ENCODE peak calls at places on chromosomes 2 and 18, in six cellular contexts. S is A673, Y is left lung, L is lower lobe of right lung, U is uterus, T is GM23248. J is an unnamed sample. For H3K27me3, the result is how much of the 10 kb centered on the place peaks cover.

GRCh38 chr2:20438334-20439192 is 8.3 kb upstream of the RHOB start:
- DNase-seq in S (no peak), Y (no peak), L (no peak), U (no peak), T (peak), J (no peak)

GRCh38 chr2:88253375-88253774 is 83.2 kb downstream of the THNSL2 start:
- DNase-seq in S (no peak), Y (no peak), L (no peak), U (no peak), T (no peak), J (no peak)

GRCh38 chr18:26470011-26470637 is 78.2 kb downstream of the KCTD1 start:
- DNase-seq in S (no peak), Y (no peak), L (no peak), U (no peak), T (no peak), J (no peak)

GRCh38 chr18:22210331-22210754 is 41.0 kb downstream of the GATA6 start:
- DNase-seq in S (no peak), Y (no peak), L (no peak), U (no peak), T (peak), J (no peak)

GRCh38 chr2:27721335-27721734 is 50.2 kb upstream of the MRPL33 start:
- DNase-seq in S (no peak), Y (peak), L (no peak), U (no peak), T (no peak), J (no peak)

GRCh38 chr2:134785659-134786058 is 52.8 kb upstream of the ACMSD start:
- DNase-seq in S (no peak), Y (no peak), L (no peak), U (no peak), T (no peak), J (no peak)

GRCh38 chr2:151632993-151633592 is 101.2 kb downstream of the NEB start:
- DNase-seq in S (peak), Y (no peak), L (no peak), U (no peak), T (peak), J (no peak)

GRCh38 chr2:8243748-8244147 is 438.1 kb upstream of the ID2 start:
- DNase-seq in S (no peak), Y (no peak), L (no peak), U (no peak), T (no peak), J (no peak)

GRCh38 chr18:73479472-73479871 is 611.7 kb upstream of the NETO1 start:
- DNase-seq in S (no peak), Y (no peak), L (no peak), U (no peak), T (peak), J (no peak)

GRCh38 chr2:54619660-54620231 is 103.7 kb upstream of the EML6 start:
- DNase-seq in S (no peak), Y (no peak), L (no peak), U (no peak), T (no peak), J (no peak)

GRCh38 chr2:62224976-62225375 is 29.1 kb downstream of the B3GNT2 start:
- DNase-seq in S (no peak), Y (no peak), L (no peak), U (no peak), T (no peak), J (no peak)

GRCh38 chr2:72112421-72112820 is 35.2 kb downstream of the CYP26B1 start:
- DNase-seq in S (no peak), Y (no peak), L (no peak), U (no peak), T (peak), J (no peak)

GRCh38 chr2:30441023-30441422 is 6.0 kb upstream of the LCLAT1 start:
- DNase-seq in S (no peak), Y (no peak), L (no peak), U (no peak), T (no peak), J (no peak)

GRCh38 chr2:211086049-211086448 is 529.6 kb downstream of the CPS1 start:
- DNase-seq in S (no peak), Y (no peak), L (no peak), U (no peak), T (no peak), J (no peak)

GRCh38 chr2:132437852-132438649 is 21.4 kb downstream of the GPR39 start:
- DNase-seq in S (no peak), Y (no peak), L (no peak), U (no peak), T (no peak), J (no peak)

GRCh38 chr2:233627331-233628025 is 8.8 kb upstream of the UGT1A10 start:
- DNase-seq in S (peak), Y (no peak), L (no peak), U (no peak), T (no peak), J (no peak)

GRCh38 chr2:188676012-188676405 is 298.2 kb upstream of the COL3A1 start:
- DNase-seq in S (peak), Y (no peak), L (no peak), U (no peak), T (peak), J (no peak)

GRCh38 chr2:147171961-147172360 is 672.9 kb upstream of the ACVR2A start:
- DNase-seq in S (no peak), Y (no peak), L (no peak), U (no peak), T (peak), J (no peak)

GRCh38 chr2:164388511-164388910 is 232.8 kb downstream of the GRB14 start:
- DNase-seq in S (peak), Y (no peak), L (no peak), U (no peak), T (peak), J (no peak)

GRCh38 chr2:202911203-202911512 is 315 bp downstream of the WDR12 start:
- DNase-seq in S (no peak), Y (no peak), L (no peak), U (no peak), T (no peak), J (no peak)

GRCh38 chr2:144453039-144453336 is 66.9 kb downstream of the ZEB2 start:
- DNase-seq in S (peak), Y (no peak), L (no peak), U (no peak), T (peak), J (no peak)

GRCh38 chr2:38586926-38587325 is 15.8 kb downstream of the HNRNPLL start:
- DNase-seq in S (peak), Y (no peak), L (no peak), U (no peak), T (peak), J (no peak)

GRCh38 chr2:236943068-236943467 is 142.6 kb upstream of the COPS8 start:
- DNase-seq in S (no peak), Y (no peak), L (no peak), U (no peak), T (no peak), J (no peak)

GRCh38 chr2:20190170-20190569 is 34.8 kb downstream of the SDC1 start:
- DNase-seq in S (no peak), Y (peak), L (no peak), U (no peak), T (no peak), J (no peak)

GRCh38 chr2:45469314-45470099 is 141.6 kb downstream of the SRBD1 start:
- DNase-seq in S (no peak), Y (no peak), L (no peak), U (no peak), T (no peak), J (no peak)

GRCh38 chr2:221423212-221423804 is 148.8 kb downstream of the EPHA4 start:
- DNase-seq in S (no peak), Y (no peak), L (no peak), U (no peak), T (peak), J (peak)

GRCh38 chr2:118168606-118169005 is 80.3 kb downstream of the INSIG2 start:
- DNase-seq in S (peak), Y (no peak), L (no peak), U (no peak), T (no peak), J (no peak)

GRCh38 chr2:22692751-22693150 is 692.2 kb upstream of the KLHL29 start:
- DNase-seq in S (no peak), Y (no peak), L (no peak), U (no peak), T (no peak), J (no peak)

GRCh38 chr18:3455090-3455640 is 5.2 kb downstream of the TGIF1 start:
- DNase-seq in S (peak), Y (no peak), L (no peak), U (no peak), T (no peak), J (no peak)

GRCh38 chr2:66481100-66481549 is 46.2 kb downstream of the MEIS1 start:
- DNase-seq in S (peak), Y (no peak), L (no peak), U (no peak), T (peak), J (no peak)

GRCh38 chr2:105361132-105361889 is 24.0 kb downstream of the C2orf49 start:
- DNase-seq in S (no peak), Y (no peak), L (no peak), U (no peak), T (no peak), J (no peak)

GRCh38 chr2:79935771-79936657 is 368.5 kb downstream of the LRRTM1 start:
- DNase-seq in S (peak), Y (no peak), L (no peak), U (no peak), T (peak), J (peak)

DNA sequence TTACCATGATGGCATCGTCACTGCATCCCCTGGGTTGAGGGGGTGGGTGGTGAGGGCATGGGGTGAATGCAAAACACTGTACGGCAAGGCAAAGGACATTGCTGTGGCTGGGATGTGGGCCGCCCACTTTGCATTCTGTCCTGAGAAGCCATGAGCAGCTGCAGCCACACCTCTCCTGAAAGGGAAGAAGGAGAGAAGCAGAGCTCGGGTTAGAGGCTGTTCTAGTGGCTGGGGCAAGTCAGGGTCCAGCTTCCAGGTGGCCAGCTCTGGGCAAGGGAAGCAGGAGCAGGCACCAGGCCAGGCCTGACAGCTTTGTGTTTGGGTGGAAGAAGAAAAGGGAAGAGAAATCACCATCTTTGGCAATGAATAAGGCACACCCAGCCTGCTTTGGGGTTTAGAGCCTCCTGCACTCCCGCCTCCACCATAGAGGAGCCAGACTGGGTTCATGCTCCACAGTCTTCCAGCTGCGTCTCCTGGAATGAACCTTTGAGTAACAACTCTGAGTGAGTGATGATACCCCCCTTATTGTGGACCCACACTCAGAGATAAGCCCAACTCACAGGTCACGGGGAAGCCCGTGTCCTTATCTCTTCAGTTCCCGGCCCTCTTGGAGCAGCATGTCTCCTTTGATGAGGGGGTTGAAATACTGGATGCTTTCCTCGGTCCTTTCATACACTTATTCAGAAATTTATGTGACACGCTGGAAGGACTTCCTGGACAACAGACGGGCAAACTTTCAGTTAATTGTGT is 63.5 kb downstream of the INPP4A start:
- DNase-seq in S (no peak), Y (peak), L (peak), U (peak), T (no peak), J (peak)
- H3K4me3 ChIP-seq in S (no peak), Y (no peak), L (no peak), U (no peak), T (no peak), J (no peak)

GRCh38 chr2:161415041-161415440 is 1.1 kb upstream of the TBR1 start:
- DNase-seq in S (no peak), Y (no peak), L (no peak), U (no peak), T (peak), J (no peak)
- H3K27me3 ChIP-seq in S (under half), Y (half or more), L (half or more), U (under half), T (half or more), J (half or more)

GRCh38 chr2:230231251-230231650 is 5.7 kb downstream of the SP140 start:
- DNase-seq in S (no peak), Y (no peak), L (no peak), U (no peak), T (no peak), J (no peak)

GRCh38 chr2:230234122-230234722 is 8.7 kb downstream of the SP140 start:
- DNase-seq in S (no peak), Y (no peak), L (no peak), U (no peak), T (no peak), J (no peak)

GRCh38 chr2:230227216-230227615 is 1.7 kb downstream of the SP140 start:
- DNase-seq in S (no peak), Y (no peak), L (no peak), U (no peak), T (no peak), J (no peak)

GRCh38 chr2:230230087-230230486 is 4.6 kb downstream of the SP140 start:
- DNase-seq in S (no peak), Y (no peak), L (no peak), U (no peak), T (peak), J (no peak)

GRCh38 chr2:230230801-230231200 is 5.3 kb downstream of the SP140 start:
- DNase-seq in S (no peak), Y (no peak), L (no peak), U (no peak), T (no peak), J (no peak)
- H3K4me3 ChIP-seq in S (no peak), Y (no peak), L (no peak), U (no peak), T (no peak), J (no peak)

GRCh38 chr2:169840747-169841142 is 13.5 kb downstream of the UBR3 start:
- DNase-seq in S (no peak), Y (no peak), L (no peak), U (no peak), T (no peak), J (no peak)

GRCh38 chr2:169839954-169840746 is 12.9 kb downstream of the UBR3 start:
- DNase-seq in S (peak), Y (no peak), L (no peak), U (no peak), T (no peak), J (no peak)

GRCh38 chr2:169834401-169834800 is 7.1 kb downstream of the UBR3 start:
- DNase-seq in S (no peak), Y (no peak), L (no peak), U (no peak), T (no peak), J (no peak)

DNA sequence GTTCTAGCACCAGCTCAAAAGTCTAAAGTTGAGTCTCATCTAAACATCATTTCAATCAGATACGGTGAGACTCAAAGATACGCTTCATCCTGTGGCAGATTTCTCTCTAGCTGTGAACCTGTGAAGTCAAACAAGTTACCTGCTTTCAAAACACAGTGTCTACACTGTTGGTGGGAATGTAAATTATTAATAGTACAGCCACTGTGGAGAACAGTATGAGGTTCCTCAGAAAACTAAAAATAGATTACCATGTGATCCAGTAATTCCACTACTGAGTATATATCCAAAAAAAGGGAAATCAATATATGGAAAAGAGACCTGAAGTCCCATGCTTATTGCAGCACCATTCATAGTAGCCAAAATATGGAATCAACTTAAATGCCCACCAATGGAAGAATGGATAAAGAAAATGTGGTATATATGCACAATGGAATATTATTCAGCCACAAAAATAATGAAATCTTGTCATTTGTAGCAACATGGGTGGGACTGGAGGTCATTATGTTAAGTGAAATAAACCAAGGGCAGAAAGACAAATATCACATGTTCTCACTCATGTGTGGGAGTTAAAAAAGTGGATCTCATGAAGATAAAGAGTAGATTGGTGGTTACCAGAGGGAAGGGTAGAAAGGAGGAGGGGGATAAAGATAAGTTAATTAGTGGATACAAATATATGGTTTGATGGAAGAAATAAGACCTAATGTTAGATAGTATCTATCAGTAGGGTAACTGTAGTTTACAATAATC is 11.7 kb downstream of the UBR3 start:
- DNase-seq in S (no peak), Y (no peak), L (no peak), U (no peak), T (no peak), J (no peak)
- H3K27me3 ChIP-seq in S (under half), Y (under half), L (under half), U (under half), T (under half), J (under half)

DNA sequence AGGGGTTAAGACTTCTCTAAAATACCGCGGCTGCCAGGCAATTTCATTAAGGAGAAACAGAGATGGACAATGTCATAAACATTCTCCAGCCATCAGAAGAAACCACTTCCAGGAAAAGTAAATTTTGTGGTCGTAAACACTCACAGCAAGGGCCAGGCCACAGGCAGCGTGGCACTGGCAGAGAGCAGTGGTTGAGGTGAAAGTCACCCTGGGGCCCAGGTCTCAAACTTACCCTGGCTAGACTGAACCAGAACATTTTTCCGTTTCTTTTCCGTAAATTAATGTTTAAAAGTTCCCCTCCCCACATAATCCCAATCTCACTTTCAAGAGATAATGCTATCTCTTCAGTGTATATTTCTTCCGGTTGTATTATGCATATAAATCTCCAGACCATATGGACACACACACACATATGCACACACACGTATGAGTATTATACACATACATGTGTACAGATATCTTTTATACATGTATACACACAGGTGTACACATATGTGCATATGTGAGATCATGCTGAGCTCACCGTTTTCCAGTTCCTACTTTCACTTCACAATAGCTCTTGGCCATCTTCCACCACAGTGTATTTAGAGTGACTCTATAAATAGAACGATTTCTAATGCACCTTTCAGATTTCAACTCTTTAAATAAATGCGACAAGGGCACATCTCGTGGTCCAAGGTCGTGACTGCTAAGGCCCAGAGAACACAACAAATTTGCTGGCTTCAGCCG is 90.1 kb downstream of the MALT1 start:
- DNase-seq in S (no peak), Y (no peak), L (no peak), U (no peak), T (no peak), J (no peak)
- H3K4me3 ChIP-seq in S (no peak), Y (no peak), L (no peak), U (no peak), T (no peak), J (no peak)

DNA sequence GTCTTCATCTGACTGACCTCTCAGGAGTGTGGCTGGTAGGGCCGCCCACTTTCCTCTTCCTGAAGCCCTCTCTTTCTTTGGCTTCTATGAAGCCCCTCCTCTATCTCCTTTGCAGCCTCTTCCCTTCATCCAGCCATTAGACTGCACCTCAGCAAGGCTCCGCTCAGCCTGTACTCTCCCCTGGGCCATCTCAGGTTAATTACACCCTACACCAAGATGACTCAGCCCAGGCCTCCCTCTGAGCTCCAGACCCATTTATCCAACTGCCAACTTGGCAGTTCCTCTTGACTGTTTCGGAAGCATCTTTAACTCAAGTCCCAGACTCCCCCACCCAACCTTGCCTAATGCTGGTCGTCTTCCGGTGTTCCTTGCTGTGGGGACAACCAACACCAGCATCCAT is 5.8 kb upstream of the WNT6 start:
- DNase-seq in S (no peak), Y (no peak), L (no peak), U (no peak), T (peak), J (no peak)
- H3K27me3 ChIP-seq in S (under half), Y (under half), L (half or more), U (under half), T (under half), J (half or more)

DNA sequence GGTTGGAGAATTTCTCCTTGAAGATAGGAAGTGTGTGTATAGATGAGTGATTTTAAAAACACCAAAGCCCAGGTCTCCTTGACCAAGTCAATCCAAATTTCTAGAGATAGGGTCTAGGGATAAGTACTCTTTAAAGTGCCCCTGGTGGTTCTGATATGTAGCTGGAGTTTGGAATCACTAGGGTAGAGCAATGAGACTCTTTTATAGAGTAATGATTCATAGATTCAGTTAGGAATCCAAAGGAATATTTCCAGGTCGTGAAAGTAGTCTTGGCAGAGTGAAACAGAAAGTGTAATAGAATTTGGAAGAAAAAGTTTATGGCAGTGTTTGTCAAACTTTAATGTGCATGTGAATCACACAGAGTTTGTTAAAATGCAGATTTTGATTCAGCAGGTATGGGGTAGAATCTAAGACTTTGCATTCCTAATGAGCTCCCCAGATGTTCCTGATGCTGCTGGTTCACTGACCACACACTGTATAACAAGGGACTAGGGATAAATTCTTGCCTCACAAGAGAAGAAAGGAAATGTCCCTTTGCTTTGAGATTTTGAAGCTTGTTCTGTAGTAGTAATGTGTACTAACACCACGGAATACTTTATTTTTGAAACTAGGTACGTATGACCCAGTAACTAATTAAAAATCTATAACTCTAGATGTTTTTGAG is 1.8 kb downstream of the UPP2 start:
- DNase-seq in S (no peak), Y (no peak), L (no peak), U (no peak), T (peak), J (no peak)
- H3K4me3 ChIP-seq in S (no peak), Y (no peak), L (no peak), U (no peak), T (no peak), J (no peak)